ENCODE peak calls at places on chromosomes 5 and 9, in nine cellular contexts. S, G, N, P, M, T, E, Q and I are unnamed samples.
A peak's percentile ranks its signal among the peaks of the same experiment; 100 is the strongest.

GRCh38 chr9:110543631-110544051 is 35.9 kb downstream of the SVEP1 start:
- DNase-seq in M (peak; percentile 25), P (peak; percentile 42), T (no peak), E (no peak), G (no peak), Q (no peak), N (peak; percentile 57), S (no peak), I (no peak)

GRCh38 chr5:16888694-16889124 is 47.4 kb downstream of the MYO10 start:
- DNase-seq in G (no peak), Q (no peak), N (no peak), T (no peak), E (no peak), S (peak; percentile 53), P (peak; percentile 71), M (no peak), I (no peak)

GRCh38 chr5:149638546-149639241 is 57.4 kb downstream of the ARHGEF37 start:
- DNase-seq in Q (no peak), T (no peak), S (no peak), E (no peak), M (no peak), N (no peak), G (no peak), P (no peak), I (no peak)

GRCh38 chr5:31442253-31442820 is 89.6 kb downstream of the DROSHA start:
- DNase-seq in M (no peak), N (no peak), G (no peak), Q (no peak), E (no peak), P (peak; percentile 28), T (no peak), S (no peak), I (no peak)

GRCh38 chr5:39648539-39649200 is 223.9 kb upstream of the DAB2 start:
- DNase-seq in N (no peak), M (peak; percentile 85), P (peak; percentile 64), E (no peak), G (no peak), Q (no peak), T (no peak), S (no peak), I (no peak)

GRCh38 chr9:95107976-95108375 is 209.5 kb downstream of the FANCC start:
- DNase-seq in G (no peak), T (no peak), M (no peak), P (no peak), Q (no peak), S (no peak), N (peak; percentile 18), E (no peak), I (no peak)

GRCh38 chr9:34559616-34560546 is 29.6 kb downstream of the CNTFR start:
- DNase-seq in G (no peak), N (peak; percentile 66), P (peak; percentile 77), Q (peak; percentile 66), M (no peak), T (peak; percentile 21), S (peak; percentile 59), E (no peak), I (no peak)

GRCh38 chr9:76453785-76454184 is 5.2 kb upstream of the GCNT1 start:
- DNase-seq in E (no peak), M (no peak), G (no peak), N (no peak), Q (no peak), S (peak; percentile 77), P (peak; percentile 87), T (no peak), I (no peak)

GRCh38 chr5:110945874-110946436 is 125.6 kb upstream of the TSLP start:
- DNase-seq in S (no peak), E (no peak), P (no peak), N (no peak), G (no peak), Q (no peak), M (no peak), T (no peak), I (no peak)

GRCh38 chr5:135222771-135223170 is 176.3 kb downstream of the MACROH2A1 start:
- DNase-seq in Q (no peak), T (no peak), P (no peak), M (no peak), N (no peak), G (no peak), E (no peak), S (no peak), I (no peak)